ENCODE peak calls at places on chromosomes 11 and 22, in five cellular contexts. A, T, O, M and Z are unnamed samples.

GRCh38 chr22:31630331-31631329 is 31.4 kb downstream of the PISD start:
- DNase-seq in O (peak; percentile 62), A (peak; percentile 74), M (peak; percentile 89), T (peak; percentile 84), Z (peak; percentile 64)

GRCh38 chr11:86671386-86672006 is 920 bp downstream of the ME3 start:
- DNase-seq in A (no peak), M (no peak), O (peak; percentile 53), T (no peak), Z (no peak)

GRCh38 chr11:115760528-115760837 is 256.3 kb upstream of the CADM1 start:
- DNase-seq in M (peak; percentile 3), T (peak; percentile 20), O (no peak), A (no peak), Z (peak; percentile 18)

GRCh38 chr11:47184711-47185304 is 1.4 kb downstream of the PACSIN3 start:
- DNase-seq in O (no peak), M (peak; percentile 17), A (no peak), T (no peak), Z (no peak)

GRCh38 chr11:37861671-37862070 is 1263.6 kb upstream of the RAG2 start:
- DNase-seq in M (no peak), A (no peak), T (no peak), O (no peak), Z (no peak)

GRCh38 chr11:63999349-64000025 is 13.2 kb downstream of the OTUB1 start:
- DNase-seq in A (no peak), O (peak; percentile 93), T (peak; percentile 94), M (peak; percentile 53), Z (peak; percentile 71)

GRCh38 chr22:47822459-47822858 is 1060.0 kb downstream of the TBC1D22A start:
- DNase-seq in A (no peak), M (no peak), T (no peak), O (no peak), Z (no peak)

GRCh38 chr22:30984317-30984716 is 15.3 kb downstream of the TUG1 start:
- DNase-seq in O (no peak), T (no peak), A (no peak), M (no peak), Z (no peak)

GRCh38 chr22:49532831-49533802 is 294.6 kb downstream of the BRD1 start:
- DNase-seq in M (no peak), T (no peak), O (no peak), A (no peak), Z (no peak)

GRCh38 chr22:20781272-20781990 is 7.5 kb downstream of the SERPIND1 start:
- DNase-seq in O (peak; percentile 79), T (no peak), A (peak; percentile 21), M (no peak), Z (no peak)

GRCh38 chr22:29328566-29329500 is 13.3 kb upstream of the RASL10A start:
- DNase-seq in A (peak; percentile 22), O (no peak), T (no peak), M (no peak), Z (no peak)

GRCh38 chr22:21451545-21452520 is 15.4 kb upstream of the TMEM191C start:
- DNase-seq in M (no peak), A (no peak), O (no peak), T (no peak), Z (no peak)

GRCh38 chr22:17844150-17844549 is 69.9 kb upstream of the BID start:
- DNase-seq in M (no peak), T (no peak), O (peak; percentile 38), A (no peak), Z (no peak)

GRCh38 chr22:17847360-17848078 is 73.2 kb upstream of the BID start:
- DNase-seq in T (peak; percentile 62), O (peak; percentile 100), M (no peak), A (no peak), Z (no peak)

GRCh38 chr22:17845790-17846189 is 71.5 kb upstream of the BID start:
- DNase-seq in M (no peak), O (no peak), A (no peak), T (no peak), Z (no peak)

GRCh38 chr22:17845340-17845739 is 71.1 kb upstream of the BID start:
- DNase-seq in A (no peak), O (peak; percentile 90), T (no peak), M (no peak), Z (no peak)

DNA sequence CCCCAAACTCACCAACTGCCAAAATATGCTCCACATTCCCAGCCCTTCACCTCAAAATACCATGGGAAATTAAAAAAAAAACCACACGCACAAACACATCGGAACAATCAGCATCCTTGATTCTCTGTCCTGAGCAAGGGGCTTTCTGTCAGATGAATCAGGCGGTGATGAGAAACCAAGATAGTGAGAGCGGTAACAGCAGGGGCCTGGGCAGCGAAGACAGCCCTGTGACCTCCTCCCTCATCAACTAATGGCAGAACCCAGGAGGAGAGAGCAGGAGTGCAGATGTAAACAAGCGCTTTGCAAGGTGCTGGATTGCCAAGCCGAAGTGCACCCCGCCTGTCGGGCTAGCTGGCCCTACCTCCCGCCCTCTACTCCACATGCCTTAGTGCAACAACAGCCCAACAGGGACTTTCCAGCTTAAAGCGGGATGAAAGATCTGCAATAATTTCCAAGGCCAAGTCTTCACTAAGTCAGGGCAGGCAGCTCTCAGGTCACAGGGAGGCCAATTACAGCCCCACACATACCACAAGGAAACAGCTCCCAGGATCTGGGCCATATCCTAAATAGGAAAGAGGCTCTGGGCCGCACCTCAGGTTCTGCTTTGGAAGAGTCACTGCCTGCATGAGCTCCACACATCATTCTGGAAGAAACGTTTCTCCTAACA is 72.2 kb upstream of the BID start:
- DNase-seq in M (no peak), T (no peak), A (no peak), O (peak; percentile 58), Z (no peak)
- H2AK5ac ChIP-seq in M (no peak overlapping the region), T (no peak overlapping the region), A (no peak overlapping the region), O (peak overlapping the region; percentile 11), Z (no peak overlapping the region)

GRCh38 chr22:24592144-24592845 is 578 bp downstream of the LRRC75B start:
- DNase-seq in O (no peak), A (no peak), M (peak; percentile 21), T (peak; percentile 64), Z (peak; percentile 31)
- H2AK5ac ChIP-seq in O (peak overlapping the region; percentile 64), A (no peak overlapping the region), M (no peak overlapping the region), T (no peak overlapping the region), Z (peak overlapping the region; percentile 76)

GRCh38 chr11:12768731-12769673 is 94.8 kb downstream of the TEAD1 start:
- DNase-seq in T (no peak), O (no peak), M (no peak), A (no peak), Z (no peak)
- H2AK5ac ChIP-seq in T (no peak overlapping the region), O (peak overlapping the region; percentile 49), M (peak overlapping the region; percentile 69), A (peak overlapping the region; percentile 86), Z (no peak overlapping the region)

DNA sequence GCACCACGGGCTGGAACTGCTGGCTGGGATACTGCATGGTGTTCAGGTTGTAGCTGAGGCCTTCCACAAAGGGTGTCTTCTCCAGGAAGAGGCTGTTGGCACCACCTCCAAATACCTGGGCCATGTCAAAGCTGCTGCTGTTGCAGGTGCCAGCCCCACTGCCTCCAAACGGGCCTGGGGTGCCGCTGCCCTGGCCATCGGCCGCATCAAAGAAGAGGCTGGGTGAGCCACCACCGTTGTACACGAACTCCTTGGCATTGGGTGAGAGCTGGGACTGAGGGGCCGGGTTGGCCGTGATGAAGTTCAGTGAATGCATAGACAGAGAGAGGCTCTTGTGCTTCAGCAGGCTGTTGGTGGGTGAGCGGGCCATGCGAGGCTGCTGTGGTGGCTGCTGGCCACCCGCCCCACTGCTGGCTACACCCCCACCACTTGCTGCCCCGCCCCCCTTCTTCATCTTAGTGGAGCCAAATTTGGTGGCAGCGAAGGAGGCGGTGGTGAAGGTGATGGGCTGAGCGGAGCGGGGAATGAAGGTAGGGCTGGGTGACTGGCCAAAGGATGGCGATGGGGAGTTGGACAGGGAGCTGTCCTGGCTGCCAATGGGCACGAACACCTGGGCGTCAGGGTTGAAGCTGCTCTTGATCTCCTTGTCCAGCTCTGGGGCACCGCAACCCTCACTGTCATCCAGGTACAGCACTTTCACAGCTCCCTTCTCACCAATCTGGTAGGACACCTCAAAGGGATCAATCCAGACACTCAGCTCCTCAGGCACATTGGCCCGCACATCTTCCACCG is 10.1 kb downstream of the TOB2 start:
- DNase-seq in O (no peak), A (no peak), M (no peak), T (no peak), Z (no peak)
- H2AK5ac ChIP-seq in O (no peak overlapping the region), A (no peak overlapping the region), M (no peak overlapping the region), T (no peak overlapping the region), Z (no peak overlapping the region)

DNA sequence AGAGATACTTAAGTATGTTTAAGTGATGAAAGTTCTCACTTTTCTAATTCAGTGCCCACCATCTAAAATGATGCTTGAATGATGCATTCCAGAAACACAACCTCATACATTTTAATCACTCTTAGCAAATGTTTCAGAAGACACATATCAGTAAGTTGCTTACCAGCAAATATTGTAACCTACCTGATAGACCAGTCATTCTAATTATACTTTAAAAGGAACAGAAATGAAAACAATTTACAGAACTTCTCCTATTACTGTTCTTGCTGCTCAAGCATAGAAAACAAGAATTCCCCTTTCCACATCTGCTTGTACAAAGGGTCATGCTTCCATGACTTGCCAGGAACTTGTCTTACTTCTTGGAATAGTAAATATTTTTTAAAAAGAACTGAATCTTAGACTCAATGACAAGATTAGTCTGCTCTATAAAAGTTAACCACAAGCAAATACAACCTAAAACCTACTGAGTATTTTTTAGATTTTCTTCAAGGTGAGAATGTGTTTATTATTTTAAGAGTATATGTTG is 82.1 kb upstream of the SC5D start:
- DNase-seq in O (peak; percentile 36), T (no peak), M (no peak), A (no peak), Z (no peak)
- H2AK5ac ChIP-seq in O (no peak overlapping the region), T (no peak overlapping the region), M (no peak overlapping the region), A (no peak overlapping the region), Z (no peak overlapping the region)

DNA sequence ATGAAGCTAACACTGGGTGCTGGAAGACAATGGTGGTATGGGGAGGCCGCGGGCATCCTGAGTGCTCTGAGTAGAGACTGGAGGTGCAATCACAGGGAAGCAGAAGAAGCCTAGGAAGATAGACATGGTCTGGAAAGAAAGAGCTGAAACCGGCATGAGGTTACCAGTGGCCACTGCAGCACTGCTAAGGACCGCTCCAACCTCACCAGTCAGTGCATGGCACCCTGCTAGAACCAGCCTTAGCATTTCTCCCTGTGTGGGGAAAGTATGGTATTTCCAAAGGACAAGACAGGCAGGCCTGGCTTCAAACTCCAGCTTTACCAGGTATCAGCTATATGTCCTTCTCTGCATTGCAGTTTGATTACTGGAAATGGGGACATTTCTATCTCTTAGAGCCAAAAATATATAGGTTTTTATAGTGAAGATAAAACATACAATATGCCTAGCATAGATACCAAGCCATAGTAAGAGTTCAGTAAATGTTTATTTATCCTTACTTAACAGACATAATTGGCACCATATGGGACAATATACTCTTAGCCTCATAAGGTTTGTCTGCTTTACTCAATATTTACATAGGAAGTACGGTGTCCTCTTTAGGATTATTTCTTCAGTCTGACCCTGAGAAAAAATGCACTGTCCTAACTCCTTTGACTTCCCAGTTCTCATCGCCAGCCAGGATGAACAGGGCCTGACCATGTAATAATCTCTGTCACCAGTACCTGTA is 231.1 kb downstream of the TENM4 start:
- DNase-seq in O (no peak), T (no peak), A (peak; percentile 42), M (no peak), Z (no peak)
- H2AK5ac ChIP-seq in O (no peak overlapping the region), T (no peak overlapping the region), A (no peak overlapping the region), M (no peak overlapping the region), Z (no peak overlapping the region)

DNA sequence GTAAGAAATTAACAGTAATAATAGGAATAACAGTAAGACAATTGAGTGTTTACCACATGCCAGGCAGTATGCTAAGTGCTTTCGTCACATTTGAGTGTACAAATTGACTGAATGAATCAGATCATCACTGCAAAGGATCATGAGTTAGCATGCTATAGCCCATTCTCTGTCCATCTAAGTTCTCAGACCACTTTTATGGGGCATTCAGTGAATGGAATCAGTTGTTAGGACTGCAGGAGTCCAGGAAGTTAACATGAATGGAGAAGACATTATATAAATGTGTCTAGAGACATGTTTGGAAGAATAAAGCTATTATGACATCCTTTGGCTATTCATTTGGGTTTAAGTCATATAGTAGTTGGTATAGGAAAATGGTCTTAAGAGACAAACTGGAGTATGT is 59.9 kb downstream of the NCAM1 start:
- DNase-seq in T (no peak), M (no peak), O (no peak), A (no peak), Z (no peak)
- H2AK5ac ChIP-seq in T (no peak overlapping the region), M (no peak overlapping the region), O (no peak overlapping the region), A (no peak overlapping the region), Z (no peak overlapping the region)